ENCODE peak calls at places on chromosomes 5 and 9, in five cellular contexts. One of them, this sample, is unnamed. For H3K27me3, the result is how much of the 10 kb centered on the place peaks cover.

GRCh38 chr5:158718738-158719505 is 380.8 kb downstream of the EBF1 start:
- DNase-seq in colonic mucosa: no peak
- DNase-seq in neural progenitor cell: no peak
- DNase-seq in tibial artery: no peak
- DNase-seq in psoas muscle: no peak
- DNase-seq in this sample: no peak

GRCh38 chr5:147346006-147346561 is 111.3 kb downstream of the STK32A start:
- DNase-seq in colonic mucosa: no peak
- DNase-seq in neural progenitor cell: peak
- DNase-seq in tibial artery: no peak
- DNase-seq in psoas muscle: no peak
- DNase-seq in this sample: no peak

GRCh38 chr9:127423934-127424668 is at the start of gene ZNF79:
- DNase-seq in colonic mucosa: peak
- DNase-seq in neural progenitor cell: peak
- DNase-seq in tibial artery: peak
- DNase-seq in psoas muscle: peak
- DNase-seq in this sample: peak

GRCh38 chr9:98790601-98791146 is 5.7 kb downstream of the ANKS6 start:
- DNase-seq in colonic mucosa: no peak
- DNase-seq in neural progenitor cell: no peak
- DNase-seq in tibial artery: no peak
- DNase-seq in psoas muscle: no peak
- DNase-seq in this sample: no peak

GRCh38 chr5:62331921-62332320 is 25.9 kb downstream of the KIF2A start:
- DNase-seq in colonic mucosa: no peak
- DNase-seq in neural progenitor cell: no peak
- DNase-seq in tibial artery: no peak
- DNase-seq in psoas muscle: no peak
- DNase-seq in this sample: no peak

GRCh38 chr5:167642779-167643517 is 648.5 kb upstream of the WWC1 start:
- DNase-seq in colonic mucosa: no peak
- DNase-seq in neural progenitor cell: no peak
- DNase-seq in tibial artery: no peak
- DNase-seq in psoas muscle: no peak
- DNase-seq in this sample: no peak

GRCh38 chr5:181189962-181190710 is 14.9 kb downstream of the TRIM7 start:
- DNase-seq in colonic mucosa: peak
- DNase-seq in neural progenitor cell: peak
- DNase-seq in tibial artery: peak
- DNase-seq in psoas muscle: peak
- DNase-seq in this sample: peak

GRCh38 chr9:37353791-37354190 is 68.7 kb upstream of the GRHPR start:
- DNase-seq in colonic mucosa: no peak
- DNase-seq in neural progenitor cell: no peak
- DNase-seq in tibial artery: no peak
- DNase-seq in psoas muscle: no peak
- DNase-seq in this sample: no peak

GRCh38 chr5:140108093-140109049 is 5.5 kb upstream of the PURA start:
- DNase-seq in colonic mucosa: peak
- DNase-seq in neural progenitor cell: peak
- DNase-seq in tibial artery: peak
- DNase-seq in psoas muscle: peak
- DNase-seq in this sample: no peak

GRCh38 chr5:157603333-157604190 is 28.0 kb upstream of the ADAM19 start:
- DNase-seq in colonic mucosa: no peak
- DNase-seq in neural progenitor cell: no peak
- DNase-seq in tibial artery: no peak
- DNase-seq in psoas muscle: no peak
- DNase-seq in this sample: peak

GRCh38 chr5:83172011-83172410 is 94.7 kb downstream of the XRCC4 start:
- DNase-seq in colonic mucosa: no peak
- DNase-seq in neural progenitor cell: no peak
- DNase-seq in tibial artery: no peak
- DNase-seq in psoas muscle: no peak
- DNase-seq in this sample: no peak

GRCh38 chr9:29213374-29214161 is 1640.3 kb upstream of the C9orf72 start:
- DNase-seq in colonic mucosa: no peak
- DNase-seq in neural progenitor cell: peak
- DNase-seq in tibial artery: no peak
- DNase-seq in psoas muscle: peak
- DNase-seq in this sample: no peak

GRCh38 chr5:165829504-165829903 is 2324.1 kb downstream of the MAT2B start:
- DNase-seq in colonic mucosa: no peak
- DNase-seq in neural progenitor cell: no peak
- DNase-seq in tibial artery: no peak
- DNase-seq in psoas muscle: no peak
- DNase-seq in this sample: no peak

GRCh38 chr5:93583799-93584530 is 943 bp downstream of the NR2F1 start:
- DNase-seq in colonic mucosa: no peak
- DNase-seq in neural progenitor cell: peak
- DNase-seq in tibial artery: no peak
- DNase-seq in psoas muscle: peak
- DNase-seq in this sample: no peak

GRCh38 chr5:130135506-130135905 is 231.2 kb downstream of the CHSY3 start:
- DNase-seq in colonic mucosa: no peak
- DNase-seq in neural progenitor cell: no peak
- DNase-seq in tibial artery: no peak
- DNase-seq in psoas muscle: no peak
- DNase-seq in this sample: no peak

DNA sequence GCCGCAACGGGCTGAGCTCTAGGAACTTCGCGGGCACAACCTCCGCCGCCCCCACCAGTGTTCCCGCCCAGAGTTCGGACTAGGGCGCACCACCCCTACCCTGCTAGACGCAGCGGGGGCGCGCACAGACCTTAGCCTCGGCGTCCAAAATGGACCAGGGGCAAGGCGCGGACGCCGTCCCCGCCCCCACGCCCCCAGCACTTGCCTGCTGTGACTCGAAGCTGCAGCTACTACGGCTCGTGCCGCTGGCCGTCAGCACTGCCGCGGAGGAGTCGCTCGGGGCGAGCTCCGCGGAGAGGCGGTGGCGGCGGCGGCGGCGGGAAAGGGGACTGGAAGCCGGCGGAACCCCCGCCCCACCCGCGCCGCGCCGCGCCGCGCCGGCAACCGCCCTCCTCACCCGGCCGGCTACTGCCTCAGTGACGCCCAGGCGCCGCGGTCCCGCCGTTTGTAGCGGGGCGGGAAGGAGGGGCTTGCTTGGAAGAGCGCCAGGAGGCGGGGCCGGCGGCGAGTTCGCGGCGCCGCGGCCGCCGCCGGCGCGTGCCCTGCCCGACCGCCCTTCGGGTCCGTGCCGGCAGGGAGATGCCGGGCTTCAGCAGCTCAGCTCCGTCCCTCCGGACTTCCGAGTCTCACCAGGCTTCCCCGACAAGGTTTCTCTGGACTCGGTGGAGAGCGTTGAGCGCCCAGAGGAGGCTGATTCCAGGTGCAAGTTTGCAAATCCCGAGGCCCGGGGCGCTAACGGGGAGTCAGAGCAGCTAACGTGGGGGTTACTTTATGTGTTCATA is 4.4 kb downstream of the ELAVL2 start:
- DNase-seq in colonic mucosa: peak
- DNase-seq in neural progenitor cell: peak
- DNase-seq in tibial artery: no peak
- DNase-seq in psoas muscle: no peak
- DNase-seq in this sample: no peak
- H3K4me3 ChIP-seq in colonic mucosa: peak
- H3K4me3 ChIP-seq in neural progenitor cell: peak
- H3K4me3 ChIP-seq in tibial artery: peak
- H3K4me3 ChIP-seq in psoas muscle: peak
- H3K4me3 ChIP-seq in this sample: no peak

DNA sequence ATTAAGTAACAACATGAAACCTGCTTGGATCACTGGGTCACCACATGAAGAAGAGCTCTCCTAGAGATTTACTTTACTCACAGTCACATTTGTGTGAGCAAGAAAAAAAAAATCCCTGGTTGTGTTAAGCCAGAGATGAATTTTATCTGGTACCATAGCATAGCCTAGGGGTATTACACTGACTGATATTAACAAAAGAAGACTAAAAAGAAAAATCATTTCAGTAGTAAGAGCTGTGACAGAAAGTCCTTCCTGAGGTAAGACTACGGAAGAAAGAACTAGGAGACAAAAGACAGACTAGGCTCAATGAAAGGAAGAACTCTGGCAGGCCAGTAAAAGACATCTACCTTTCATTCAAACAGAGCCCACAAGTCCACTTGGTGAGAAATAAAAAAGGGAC is 15.2 kb downstream of the OTP start:
- DNase-seq in colonic mucosa: no peak
- DNase-seq in neural progenitor cell: no peak
- DNase-seq in tibial artery: no peak
- DNase-seq in psoas muscle: no peak
- DNase-seq in this sample: no peak
- H3K27me3 ChIP-seq in colonic mucosa: under half
- H3K27me3 ChIP-seq in neural progenitor cell: half or more
- H3K27me3 ChIP-seq in tibial artery: under half
- H3K27me3 ChIP-seq in psoas muscle: half or more
- H3K27me3 ChIP-seq in this sample: under half

GRCh38 chr9:34961574-34962480 is 3.7 kb downstream of the PHF24 start:
- DNase-seq in colonic mucosa: no peak
- DNase-seq in neural progenitor cell: no peak
- DNase-seq in tibial artery: no peak
- DNase-seq in psoas muscle: no peak
- DNase-seq in this sample: no peak
- H3K4me3 ChIP-seq in colonic mucosa: no peak
- H3K4me3 ChIP-seq in neural progenitor cell: no peak
- H3K4me3 ChIP-seq in tibial artery: no peak
- H3K4me3 ChIP-seq in psoas muscle: no peak
- H3K4me3 ChIP-seq in this sample: no peak

GRCh38 chr9:135199489-135199888 is 112.0 kb downstream of the OLFM1 start:
- DNase-seq in colonic mucosa: no peak
- DNase-seq in neural progenitor cell: no peak
- DNase-seq in tibial artery: no peak
- DNase-seq in psoas muscle: no peak
- DNase-seq in this sample: no peak
- H3K27me3 ChIP-seq in colonic mucosa: under half
- H3K27me3 ChIP-seq in neural progenitor cell: under half
- H3K27me3 ChIP-seq in tibial artery: under half
- H3K27me3 ChIP-seq in psoas muscle: under half
- H3K27me3 ChIP-seq in this sample: under half

DNA sequence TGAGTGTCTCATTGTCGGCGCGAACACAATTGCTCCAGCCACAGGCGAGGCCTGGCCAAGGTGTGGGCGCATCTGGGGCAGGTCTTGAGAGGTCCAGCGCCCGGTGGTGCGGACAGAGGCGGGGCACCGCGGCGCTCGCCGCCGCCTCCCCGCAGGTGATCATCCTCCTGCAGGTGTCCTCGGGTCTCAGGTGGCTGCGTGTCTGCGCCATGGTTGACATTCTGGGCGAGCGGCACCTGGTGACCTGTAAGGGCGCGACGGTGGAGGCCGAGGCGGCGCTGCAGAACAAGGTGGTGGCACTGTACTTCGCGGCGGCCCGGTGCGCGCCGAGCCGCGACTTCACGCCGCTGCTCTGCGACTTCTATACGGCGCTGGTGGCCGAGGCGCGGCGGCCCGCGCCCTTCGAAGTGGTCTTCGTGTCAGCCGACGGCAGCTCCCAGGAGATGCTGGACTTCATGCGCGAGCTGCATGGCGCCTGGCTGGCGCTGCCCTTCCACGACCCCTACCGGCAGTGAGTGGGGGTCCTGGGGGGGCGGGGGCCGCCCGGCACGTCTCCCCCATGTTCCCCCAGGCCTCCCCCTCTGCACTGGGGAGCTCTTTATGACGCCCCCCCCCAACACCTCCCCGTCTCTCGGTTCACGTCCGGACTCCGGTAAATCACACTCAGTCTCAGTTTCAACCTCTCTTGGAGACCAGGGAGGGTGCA is 401 bp downstream of the NXNL2 start:
- DNase-seq in colonic mucosa: peak
- DNase-seq in neural progenitor cell: peak
- DNase-seq in tibial artery: no peak
- DNase-seq in psoas muscle: no peak
- DNase-seq in this sample: peak
- H3K4me3 ChIP-seq in colonic mucosa: peak
- H3K4me3 ChIP-seq in neural progenitor cell: peak
- H3K4me3 ChIP-seq in tibial artery: peak
- H3K4me3 ChIP-seq in psoas muscle: peak
- H3K4me3 ChIP-seq in this sample: no peak

This sample was measured in GM06990.